ENCODE peak calls at places on chromosomes 11 and 22, in eight cellular contexts. Y is NB4; C is mesothelial cell of epicardium; E is mesendoderm; X is GM19239; Z is stimulated activated CD8-positive, alpha-beta memory T cell treated with anti-CD3 and anti-CD28 coated beads, Interleukin-15, amount 100 ng/mL, for 4 hours; I is stimulated activated CD4-positive, alpha-beta T cell treated with anti-CD3 and anti-CD28 coated beads, Interleukin-4, amount 100 ng/mL, for 48 hours; O is BJ. P is an unnamed sample.

GRCh38 chr11:48172818-48173609 is 43.6 kb upstream of the OR4B1 start:
- DNase-seq in Y (peak; percentile 63), C (peak; percentile 27), E (peak; percentile 82), X (peak; percentile 62), Z (peak; percentile 17), I (peak; percentile 56), O (no peak), P (peak; percentile 97)

GRCh38 chr11:46006418-46007070 is 84.1 kb downstream of the LARGE2 start:
- DNase-seq in Y (peak; percentile 76), C (no peak), E (peak; percentile 81), X (peak; percentile 50), Z (no peak), I (no peak), O (peak; percentile 31), P (no peak)

GRCh38 chr11:91296628-91297027 is 928.0 kb upstream of the FAT3 start:
- DNase-seq in Y (peak; percentile 14), C (no peak), E (no peak), X (no peak), Z (no peak), I (no peak), O (no peak), P (no peak)

GRCh38 chr11:134045799-134046635 is 22.9 kb upstream of the JAM3 start:
- DNase-seq in Y (peak; percentile 27), C (no peak), E (peak; percentile 60), X (no peak), Z (no peak), I (no peak), O (no peak), P (peak; percentile 87)

GRCh38 chr22:29343313-29343805 is 27.9 kb upstream of the RASL10A start:
- DNase-seq in Y (no peak), C (no peak), E (no peak), X (no peak), Z (no peak), I (no peak), O (peak; percentile 43), P (no peak)

GRCh38 chr22:21102659-21103267 is 57.0 kb downstream of the LRRC74B start:
- DNase-seq in Y (peak; percentile 77), C (peak; percentile 70), E (peak; percentile 97), X (peak; percentile 61), Z (peak; percentile 29), I (peak; percentile 80), O (no peak), P (peak; percentile 98)

GRCh38 chr11:44624761-44625221 is 59.3 kb downstream of the CD82 start:
- DNase-seq in Y (no peak), C (no peak), E (no peak), X (no peak), Z (no peak), I (no peak), O (no peak), P (peak; percentile 14)

GRCh38 chr22:41512421-41513194 is 31.7 kb downstream of the POLR3H start:
- DNase-seq in Y (no peak), C (no peak), E (peak; percentile 95), X (no peak), Z (no peak), I (no peak), O (no peak), P (peak; percentile 96)

GRCh38 chr11:129911298-129911697 is 15.9 kb upstream of the NFRKB start:
- DNase-seq in Y (peak; percentile 49), C (no peak), E (no peak), X (no peak), Z (no peak), I (no peak), O (no peak), P (no peak)

GRCh38 chr22:38982008-38982927 is at the start of gene APOBEC3B:
- DNase-seq in Y (peak; percentile 96), C (no peak), E (peak; percentile 91), X (peak; percentile 82), Z (peak; percentile 58), I (peak; percentile 28), O (peak; percentile 48), P (peak; percentile 72)

GRCh38 chr11:130103296-130103814 is 33.7 kb downstream of the APLP2 start:
- DNase-seq in Y (peak; percentile 48), C (no peak), E (no peak), X (no peak), Z (no peak), I (no peak), O (peak; percentile 98), P (no peak)

GRCh38 chr11:100753562-100753961 is 66.5 kb downstream of the ARHGAP42 start:
- DNase-seq in Y (no peak), C (no peak), E (peak; percentile 91), X (no peak), Z (no peak), I (no peak), O (no peak), P (peak; percentile 84)